ENCODE peak calls at places on chromosomes 5 and 9, in four cellular contexts. One of them, this sample, is unnamed.

GRCh38 chr5:165157209-165157608 is 1651.8 kb downstream of the MAT2B start:
- DNase-seq in GM12865: no peak
- DNase-seq in GM23338: no peak
- DNase-seq in kidney: no peak
- DNase-seq in this sample: no peak

GRCh38 chr5:178123094-178123986 is 7.5 kb upstream of the RMND5B start:
- DNase-seq in GM12865: no peak
- DNase-seq in GM23338: no peak
- DNase-seq in kidney: no peak
- DNase-seq in this sample: no peak

GRCh38 chr9:121800376-121800775 is 148.9 kb downstream of the DAB2IP start:
- DNase-seq in GM12865: no peak
- DNase-seq in GM23338: no peak
- DNase-seq in kidney: no peak
- DNase-seq in this sample: no peak

GRCh38 chr5:33890147-33890546 is 1.6 kb downstream of the ADAMTS12 start:
- DNase-seq in GM12865: no peak
- DNase-seq in GM23338: peak
- DNase-seq in kidney: no peak
- DNase-seq in this sample: no peak

GRCh38 chr5:8517461-8517860 is 648.5 kb downstream of the MTRR start:
- DNase-seq in GM12865: no peak
- DNase-seq in GM23338: no peak
- DNase-seq in kidney: no peak
- DNase-seq in this sample: peak

GRCh38 chr5:93100976-93101375 is 480.0 kb downstream of the NR2F1-AS1 start:
- DNase-seq in GM12865: no peak
- DNase-seq in GM23338: no peak
- DNase-seq in kidney: no peak
- DNase-seq in this sample: no peak

GRCh38 chr5:172088801-172089200 is 82.4 kb upstream of the FBXW11 start:
- DNase-seq in GM12865: no peak
- DNase-seq in GM23338: no peak
- DNase-seq in kidney: no peak
- DNase-seq in this sample: no peak

GRCh38 chr5:87076931-87077330 is 190.8 kb upstream of the RASA1 start:
- DNase-seq in GM12865: no peak
- DNase-seq in GM23338: no peak
- DNase-seq in kidney: no peak
- DNase-seq in this sample: no peak

GRCh38 chr9:129052592-129052991 is 16.2 kb downstream of the MIGA2 start:
- DNase-seq in GM12865: no peak
- DNase-seq in GM23338: no peak
- DNase-seq in kidney: peak
- DNase-seq in this sample: no peak

GRCh38 chr5:103895738-103896137 is 333.1 kb upstream of the NUDT12 start:
- DNase-seq in GM12865: no peak
- DNase-seq in GM23338: no peak
- DNase-seq in kidney: no peak
- DNase-seq in this sample: no peak

GRCh38 chr5:133878236-133878555 is 90.2 kb downstream of the C5orf15 start:
- DNase-seq in GM12865: no peak
- DNase-seq in GM23338: no peak
- DNase-seq in kidney: no peak
- DNase-seq in this sample: no peak

GRCh38 chr5:150055707-150056443 is 30.5 kb downstream of the CSF1R start:
- DNase-seq in GM12865: no peak
- DNase-seq in GM23338: no peak
- DNase-seq in kidney: no peak
- DNase-seq in this sample: no peak

GRCh38 chr9:35696520-35697215 is 6.9 kb upstream of the TPM2 start:
- DNase-seq in GM12865: peak
- DNase-seq in GM23338: peak
- DNase-seq in kidney: peak
- DNase-seq in this sample: peak

GRCh38 chr9:5622019-5622418 is 6.9 kb upstream of the RIC1 start:
- DNase-seq in GM12865: no peak
- DNase-seq in GM23338: no peak
- DNase-seq in kidney: no peak
- DNase-seq in this sample: no peak

GRCh38 chr9:138017200-138017599 is 139.6 kb downstream of the CACNA1B start:
- DNase-seq in GM12865: no peak
- DNase-seq in GM23338: no peak
- DNase-seq in kidney: no peak
- DNase-seq in this sample: no peak

GRCh38 chr5:157324237-157324636 is 58.3 kb downstream of the CYFIP2 start:
- DNase-seq in GM12865: no peak
- DNase-seq in GM23338: peak
- DNase-seq in kidney: no peak
- DNase-seq in this sample: no peak

GRCh38 chr9:7507539-7508251 is 291.9 kb downstream of the DMAC1 start:
- DNase-seq in GM12865: no peak
- DNase-seq in GM23338: no peak
- DNase-seq in kidney: no peak
- DNase-seq in this sample: no peak

GRCh38 chr5:179680780-179681411 is at the start of gene CBY3:
- DNase-seq in GM12865: no peak
- DNase-seq in GM23338: no peak
- DNase-seq in kidney: no peak
- DNase-seq in this sample: no peak

GRCh38 chr9:91809581-91810285 is 140.3 kb downstream of the ROR2 start:
- DNase-seq in GM12865: no peak
- DNase-seq in GM23338: no peak
- DNase-seq in kidney: no peak
- DNase-seq in this sample: no peak

GRCh38 chr9:113997610-113998009 is 80.5 kb downstream of the AMBP start:
- DNase-seq in GM12865: no peak
- DNase-seq in GM23338: no peak
- DNase-seq in kidney: peak
- DNase-seq in this sample: no peak

GRCh38 chr9:123282343-123283047 is 14.1 kb upstream of the STRBP start:
- DNase-seq in GM12865: no peak
- DNase-seq in GM23338: no peak
- DNase-seq in kidney: no peak
- DNase-seq in this sample: no peak

GRCh38 chr9:120191141-120191540 is 388.8 kb downstream of the CDK5RAP2 start:
- DNase-seq in GM12865: no peak
- DNase-seq in GM23338: no peak
- DNase-seq in kidney: no peak
- DNase-seq in this sample: no peak

GRCh38 chr5:138438003-138438723 is 694 bp upstream of the REEP2 start:
- DNase-seq in GM12865: no peak
- DNase-seq in GM23338: no peak
- DNase-seq in kidney: no peak
- DNase-seq in this sample: no peak

GRCh38 chr5:96687080-96687479 is 24.9 kb downstream of the CAST start:
- DNase-seq in GM12865: peak
- DNase-seq in GM23338: no peak
- DNase-seq in kidney: no peak
- DNase-seq in this sample: no peak

GRCh38 chr5:40184-40583 is 51.8 kb upstream of the PLEKHG4B start:
- DNase-seq in GM12865: no peak
- DNase-seq in GM23338: no peak
- DNase-seq in kidney: no peak
- DNase-seq in this sample: no peak

GRCh38 chr5:42991477-42992034 is 48.6 kb downstream of the ANXA2R start:
- DNase-seq in GM12865: no peak
- DNase-seq in GM23338: peak
- DNase-seq in kidney: peak
- DNase-seq in this sample: no peak

GRCh38 chr5:157080291-157080690 is 21.4 kb upstream of the HAVCR1 start:
- DNase-seq in GM12865: no peak
- DNase-seq in GM23338: no peak
- DNase-seq in kidney: no peak
- DNase-seq in this sample: no peak

GRCh38 chr5:6011199-6011598 is 367.1 kb downstream of the MED10 start:
- DNase-seq in GM12865: no peak
- DNase-seq in GM23338: no peak
- DNase-seq in kidney: no peak
- DNase-seq in this sample: no peak

GRCh38 chr5:6013496-6013895 is 364.9 kb downstream of the MED10 start:
- DNase-seq in GM12865: no peak
- DNase-seq in GM23338: no peak
- DNase-seq in kidney: no peak
- DNase-seq in this sample: no peak
- TF ChIP-seq CTCF in GM12865: no peak
- TF ChIP-seq CTCF in GM23338: no peak
- TF ChIP-seq CTCF in kidney: no peak
- TF ChIP-seq CTCF in this sample: no peak

GRCh38 chr9:81388831-81389230 is 300.5 kb downstream of the TLE1 start:
- DNase-seq in GM12865: no peak
- DNase-seq in GM23338: no peak
- DNase-seq in kidney: no peak
- DNase-seq in this sample: no peak

GRCh38 chr9:81391457-81391825 is 297.9 kb downstream of the TLE1 start:
- DNase-seq in GM12865: no peak
- DNase-seq in GM23338: no peak
- DNase-seq in kidney: no peak
- DNase-seq in this sample: no peak

GRCh38 chr9:81390802-81391456 is 298.4 kb downstream of the TLE1 start:
- DNase-seq in GM12865: no peak
- DNase-seq in GM23338: no peak
- DNase-seq in kidney: no peak
- DNase-seq in this sample: no peak

GRCh38 chr9:81387360-81387759 is 302.0 kb downstream of the TLE1 start:
- DNase-seq in GM12865: no peak
- DNase-seq in GM23338: no peak
- DNase-seq in kidney: no peak
- DNase-seq in this sample: no peak

DNA sequence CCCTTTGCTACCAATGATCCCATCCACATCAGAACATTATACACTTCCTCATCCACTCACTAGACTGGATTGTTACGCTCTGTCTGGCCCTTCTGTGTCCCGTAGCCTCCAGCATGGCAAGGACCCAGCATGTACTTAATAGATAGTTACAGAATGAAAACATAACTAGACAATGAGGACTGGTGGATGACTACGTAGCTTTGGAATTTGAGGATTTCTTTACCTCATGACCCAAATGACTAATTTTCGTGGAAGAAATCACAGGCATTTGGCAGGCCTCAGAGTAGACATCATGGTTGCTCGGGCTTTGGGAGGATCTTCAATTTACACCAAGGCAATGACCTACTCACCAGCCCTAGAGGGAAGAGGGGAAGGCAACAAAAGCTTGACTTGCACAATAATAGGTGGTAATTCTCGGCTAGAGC is 299.8 kb downstream of the TLE1 start:
- DNase-seq in GM12865: no peak
- DNase-seq in GM23338: no peak
- DNase-seq in kidney: no peak
- DNase-seq in this sample: no peak
- TF ChIP-seq CTCF in GM12865: no peak
- TF ChIP-seq CTCF in GM23338: no peak
- TF ChIP-seq CTCF in kidney: no peak
- TF ChIP-seq CTCF in this sample: no peak

DNA sequence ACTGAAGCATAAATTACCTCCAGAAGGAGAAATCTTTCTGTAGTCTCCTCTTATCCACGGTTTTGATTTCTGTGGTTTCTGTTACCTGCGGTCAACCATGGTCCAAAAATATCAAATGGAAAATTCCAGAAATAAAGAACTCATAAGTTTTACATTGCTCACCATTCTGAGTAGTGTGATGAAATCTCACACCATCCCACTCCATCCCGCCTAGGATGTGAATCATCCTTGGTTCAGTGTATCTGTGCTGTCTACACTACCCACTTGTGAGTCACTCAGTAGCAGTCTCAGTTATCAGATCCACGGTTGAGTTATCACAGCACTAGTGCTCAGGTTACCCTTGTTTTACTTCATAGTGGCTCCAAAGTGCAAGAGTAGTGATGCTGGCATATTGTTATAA is 371.2 kb downstream of the NFIB start:
- DNase-seq in GM12865: no peak
- DNase-seq in GM23338: no peak
- DNase-seq in kidney: no peak
- DNase-seq in this sample: peak
- TF ChIP-seq CTCF in GM12865: no peak
- TF ChIP-seq CTCF in GM23338: no peak
- TF ChIP-seq CTCF in kidney: no peak
- TF ChIP-seq CTCF in this sample: no peak

GRCh38 chr5:175035882-175036533 is 311.6 kb downstream of the MSX2 start:
- DNase-seq in GM12865: no peak
- DNase-seq in GM23338: no peak
- DNase-seq in kidney: no peak
- DNase-seq in this sample: no peak
- TF ChIP-seq CTCF in GM12865: no peak
- TF ChIP-seq CTCF in GM23338: peak
- TF ChIP-seq CTCF in kidney: no peak
- TF ChIP-seq CTCF in this sample: no peak

GRCh38 chr9:105958587-105958986 is 264.2 kb downstream of the TMEM38B start:
- DNase-seq in GM12865: no peak
- DNase-seq in GM23338: no peak
- DNase-seq in kidney: no peak
- DNase-seq in this sample: no peak
- TF ChIP-seq CTCF in GM12865: no peak
- TF ChIP-seq CTCF in GM23338: peak
- TF ChIP-seq CTCF in kidney: no peak
- TF ChIP-seq CTCF in this sample: no peak

DNA sequence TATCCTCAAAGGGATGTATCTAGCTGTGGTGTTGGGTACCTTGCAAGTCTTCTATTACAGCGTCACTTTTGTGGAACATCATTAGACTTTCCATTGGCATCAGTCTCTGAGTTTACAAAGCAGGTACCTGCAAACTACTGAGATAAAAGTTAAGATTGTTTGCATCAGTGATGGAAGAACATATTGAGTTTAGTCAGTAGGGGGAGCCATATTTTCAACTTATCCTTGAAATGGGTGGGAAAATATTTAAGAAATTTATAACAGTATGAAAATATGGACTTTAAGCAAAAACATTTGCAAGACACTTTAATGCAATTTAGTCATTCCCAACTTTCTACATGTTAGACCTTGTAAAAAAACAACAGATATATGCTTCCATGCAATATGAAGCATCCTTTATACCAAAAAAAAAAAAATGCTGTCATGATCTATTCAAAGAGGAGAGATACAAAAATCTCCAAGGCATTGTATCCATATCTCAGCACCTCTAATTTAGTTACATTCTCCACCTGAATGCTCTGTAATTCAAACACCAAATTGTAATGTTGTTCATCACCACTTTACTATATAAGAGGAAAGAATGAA is 98.6 kb upstream of the ADAMTS19 start:
- DNase-seq in GM12865: peak
- DNase-seq in GM23338: peak
- DNase-seq in kidney: no peak
- DNase-seq in this sample: no peak
- TF ChIP-seq CTCF in GM12865: peak
- TF ChIP-seq CTCF in GM23338: peak
- TF ChIP-seq CTCF in kidney: no peak
- TF ChIP-seq CTCF in this sample: no peak

GRCh38 chr5:175133185-175133584 is 310.8 kb downstream of the DRD1 start:
- DNase-seq in GM12865: no peak
- DNase-seq in GM23338: peak
- DNase-seq in kidney: no peak
- DNase-seq in this sample: no peak
- TF ChIP-seq CTCF in GM12865: no peak
- TF ChIP-seq CTCF in GM23338: peak
- TF ChIP-seq CTCF in kidney: no peak
- TF ChIP-seq CTCF in this sample: no peak

This sample was measured in activated CD8-positive, alpha-beta T cell treated with anti-CD3 and anti-CD28 coated beads for 36 hours.